ENCODE peak calls at places on chromosomes 3 and 15, in nine cellular contexts. S is psoas muscle; X is effector CD4-positive, alpha-beta T cell; J is hypothalamus; Y is ecto neural progenitor cell; B is non-pigmented ciliary epithelial cell; G is NCI-H2029 treated with DMSO at 0.1 percent for 48 hours; F is stromal cell of bone marrow; W is lower lobe of right lung. A is an unnamed sample.

GRCh38 chr3:115876860-115877646 is 253.7 kb downstream of the GAP43 start:
- DNase-seq in S (no peak), X (no peak), J (no peak), Y (no peak), B (no peak), G (no peak), F (no peak), W (no peak), A (no peak)

GRCh38 chr15:62287066-62287857 is 122.2 kb upstream of the C2CD4B start:
- DNase-seq in S (no peak), X (no peak), J (no peak), Y (no peak), B (no peak), G (peak; percentile 0), F (no peak), W (no peak), A (no peak)

GRCh38 chr3:105353485-105354161 is 13.1 kb upstream of the ALCAM start:
- DNase-seq in S (peak; percentile 25), X (no peak), J (peak; percentile 31), Y (peak; percentile 62), B (no peak), G (no peak), F (no peak), W (peak; percentile 62), A (no peak)

GRCh38 chr15:58852347-58852746 is 81.1 kb downstream of the SLTM start:
- DNase-seq in S (no peak), X (no peak), J (no peak), Y (no peak), B (no peak), G (no peak), F (no peak), W (no peak), A (peak; percentile 70)

GRCh38 chr3:28317438-28318022 is 31.0 kb upstream of the ZCWPW2 start:
- DNase-seq in S (no peak), X (peak; percentile 8), J (no peak), Y (no peak), B (peak; percentile 18), G (peak; percentile 48), F (peak; percentile 23), W (no peak), A (peak; percentile 73)

GRCh38 chr15:70362911-70363310 is 265.2 kb upstream of the TLE3 start:
- DNase-seq in S (peak; percentile 29), X (no peak), J (no peak), Y (peak; percentile 62), B (no peak), G (no peak), F (no peak), W (no peak), A (peak; percentile 40)

GRCh38 chr3:63473641-63474166 is 178.8 kb upstream of the SNTN start:
- DNase-seq in S (no peak), X (no peak), J (no peak), Y (no peak), B (no peak), G (no peak), F (no peak), W (no peak), A (no peak)

GRCh38 chr3:11199902-11200678 is 45.8 kb downstream of the HRH1 start:
- DNase-seq in S (no peak), X (no peak), J (no peak), Y (peak; percentile 20), B (no peak), G (no peak), F (no peak), W (no peak), A (no peak)

GRCh38 chr3:25787689-25788088 is 2.2 kb upstream of the OXSM start:
- DNase-seq in S (no peak), X (no peak), J (no peak), Y (no peak), B (no peak), G (no peak), F (no peak), W (no peak), A (no peak)

GRCh38 chr15:95636107-95636506 is 694.4 kb upstream of the NR2F2 start:
- DNase-seq in S (no peak), X (no peak), J (no peak), Y (no peak), B (no peak), G (no peak), F (no peak), W (no peak), A (no peak)

GRCh38 chr3:146511402-146512134 is 32.8 kb downstream of the PLSCR1 start:
- DNase-seq in S (no peak), X (no peak), J (no peak), Y (no peak), B (no peak), G (no peak), F (no peak), W (no peak), A (peak; percentile 53)

GRCh38 chr3:72135636-72136035 is 350.7 kb upstream of the PROK2 start:
- DNase-seq in S (no peak), X (no peak), J (no peak), Y (no peak), B (no peak), G (no peak), F (no peak), W (no peak), A (no peak)

GRCh38 chr3:56884387-56884786 is 82.6 kb upstream of the ARHGEF3 start:
- DNase-seq in S (no peak), X (no peak), J (no peak), Y (no peak), B (no peak), G (no peak), F (no peak), W (no peak), A (no peak)

GRCh38 chr3:150307862-150308261 is 100.2 kb upstream of the TSC22D2 start:
- DNase-seq in S (no peak), X (no peak), J (no peak), Y (no peak), B (no peak), G (no peak), F (no peak), W (no peak), A (no peak)

GRCh38 chr3:4772171-4772804 is 206.9 kb upstream of the BHLHE40 start:
- DNase-seq in S (peak; percentile 77), X (no peak), J (no peak), Y (no peak), B (no peak), G (no peak), F (peak; percentile 74), W (peak; percentile 61), A (peak; percentile 91)

GRCh38 chr15:57312323-57313133 is 63.8 kb upstream of the CGNL1 start:
- DNase-seq in S (no peak), X (no peak), J (no peak), Y (no peak), B (no peak), G (no peak), F (no peak), W (no peak), A (peak; percentile 98)

GRCh38 chr3:113051222-113051804 is 60.5 kb downstream of the GTPBP8 start:
- DNase-seq in S (peak; percentile 69), X (peak; percentile 81), J (peak; percentile 82), Y (peak; percentile 90), B (peak; percentile 56), G (peak; percentile 71), F (peak; percentile 61), W (peak; percentile 72), A (peak; percentile 82)

A was measured in small intestine.